ENCODE peak calls at places on chromosomes 2 and 18, in eight cellular contexts. U, P, Y, W, D, I, E and Q are unnamed samples.
A peak's percentile ranks its signal among the peaks of the same experiment; 100 is the strongest.

GRCh38 chr2:225025917-225026571 is 16.2 kb downstream of the DOCK10 start:
- DNase-seq in U (no peak), P (no peak), Y (no peak), W (no peak), D (no peak), I (peak; percentile 87), E (peak; percentile 61), Q (no peak)

GRCh38 chr2:226798422-226799210 is 1.0 kb downstream of the IRS1 start:
- DNase-seq in U (no peak), P (peak; percentile 67), Y (no peak), W (peak; percentile 72), D (peak; percentile 83), I (peak; percentile 45), E (peak; percentile 62), Q (peak; percentile 72)

GRCh38 chr18:48914581-48915251 is 36.0 kb downstream of the SMAD7 start:
- DNase-seq in U (peak; percentile 33), P (no peak), Y (peak; percentile 67), W (no peak), D (no peak), I (no peak), E (no peak), Q (no peak)

GRCh38 chr2:110802213-110802932 is 70.0 kb downstream of the ACOXL start:
- DNase-seq in U (no peak), P (no peak), Y (no peak), W (no peak), D (no peak), I (no peak), E (no peak), Q (no peak)

GRCh38 chr2:38268691-38269309 is 108.3 kb downstream of the ATL2 start:
- DNase-seq in U (no peak), P (no peak), Y (no peak), W (no peak), D (no peak), I (peak; percentile 35), E (no peak), Q (no peak)

GRCh38 chr2:179140546-179140945 is 90.6 kb upstream of the CCDC141 start:
- DNase-seq in U (no peak), P (no peak), Y (no peak), W (no peak), D (no peak), I (no peak), E (no peak), Q (no peak)

GRCh38 chr18:57859314-57859713 is 56.2 kb upstream of the ATP8B1 start:
- DNase-seq in U (no peak), P (no peak), Y (no peak), W (no peak), D (no peak), I (no peak), E (no peak), Q (no peak)

GRCh38 chr2:240434728-240435456 is 571 bp upstream of the GPC1 start:
- DNase-seq in U (peak; percentile 85), P (peak; percentile 97), Y (peak; percentile 95), W (peak; percentile 92), D (peak; percentile 93), I (peak; percentile 88), E (peak; percentile 91), Q (peak; percentile 90)

GRCh38 chr18:23223641-23224040 is 88.4 kb downstream of the CABLES1 start:
- DNase-seq in U (no peak), P (no peak), Y (no peak), W (no peak), D (no peak), I (no peak), E (no peak), Q (no peak)

GRCh38 chr2:190415794-190416729 is 7.9 kb downstream of the MFSD6 start:
- DNase-seq in U (no peak), P (no peak), Y (no peak), W (no peak), D (no peak), I (no peak), E (no peak), Q (no peak)
- TF ChIP-seq CTCF in U (no peak), P (no peak), Y (no peak), W (no peak), D (no peak), I (no peak), E (no peak), Q (no peak)

GRCh38 chr2:61763605-61764034 is 90.2 kb downstream of the FAM161A start:
- DNase-seq in U (no peak), P (peak; percentile 83), Y (no peak), W (no peak), D (peak; percentile 89), I (peak; percentile 84), E (peak; percentile 84), Q (no peak)
- TF ChIP-seq CTCF in U (peak; percentile 41), P (no peak), Y (peak; percentile 66), W (no peak), D (no peak), I (peak; percentile 34), E (peak; percentile 10), Q (no peak)

GRCh38 chr2:127200962-127201361 is 19.1 kb downstream of the CYP27C1 start:
- DNase-seq in U (no peak), P (no peak), Y (no peak), W (no peak), D (no peak), I (no peak), E (no peak), Q (no peak)

GRCh38 chr2:127199223-127199622 is 20.9 kb downstream of the CYP27C1 start:
- DNase-seq in U (no peak), P (no peak), Y (no peak), W (no peak), D (no peak), I (no peak), E (peak; percentile 30), Q (no peak)

GRCh38 chr2:127205211-127206140 is 14.6 kb downstream of the CYP27C1 start:
- DNase-seq in U (no peak), P (no peak), Y (no peak), W (no peak), D (no peak), I (no peak), E (no peak), Q (no peak)

GRCh38 chr2:127197475-127198385 is 22.4 kb downstream of the CYP27C1 start:
- DNase-seq in U (peak; percentile 37), P (peak; percentile 59), Y (no peak), W (peak; percentile 57), D (peak; percentile 91), I (peak; percentile 47), E (peak; percentile 71), Q (peak; percentile 70)

GRCh38 chr2:127201452-127201851 is 18.6 kb downstream of the CYP27C1 start:
- DNase-seq in U (no peak), P (no peak), Y (no peak), W (no peak), D (no peak), I (no peak), E (no peak), Q (no peak)
- TF ChIP-seq CTCF in U (no peak), P (no peak), Y (no peak), W (no peak), D (no peak), I (no peak), E (no peak), Q (no peak)

GRCh38 chr2:65638438-65638837 is 206.0 kb upstream of the SPRED2 start:
- DNase-seq in U (no peak), P (no peak), Y (no peak), W (no peak), D (no peak), I (no peak), E (no peak), Q (no peak)
- TF ChIP-seq CTCF in U (peak; percentile 39), P (no peak), Y (peak; percentile 33), W (no peak), D (no peak), I (no peak), E (no peak), Q (no peak)

GRCh38 chr18:69588301-69588700 is 187.6 kb downstream of the DOK6 start:
- DNase-seq in U (no peak), P (no peak), Y (no peak), W (no peak), D (no peak), I (no peak), E (no peak), Q (no peak)
- TF ChIP-seq CTCF in U (no peak), P (no peak), Y (no peak), W (no peak), D (no peak), I (no peak), E (no peak), Q (no peak)

DNA sequence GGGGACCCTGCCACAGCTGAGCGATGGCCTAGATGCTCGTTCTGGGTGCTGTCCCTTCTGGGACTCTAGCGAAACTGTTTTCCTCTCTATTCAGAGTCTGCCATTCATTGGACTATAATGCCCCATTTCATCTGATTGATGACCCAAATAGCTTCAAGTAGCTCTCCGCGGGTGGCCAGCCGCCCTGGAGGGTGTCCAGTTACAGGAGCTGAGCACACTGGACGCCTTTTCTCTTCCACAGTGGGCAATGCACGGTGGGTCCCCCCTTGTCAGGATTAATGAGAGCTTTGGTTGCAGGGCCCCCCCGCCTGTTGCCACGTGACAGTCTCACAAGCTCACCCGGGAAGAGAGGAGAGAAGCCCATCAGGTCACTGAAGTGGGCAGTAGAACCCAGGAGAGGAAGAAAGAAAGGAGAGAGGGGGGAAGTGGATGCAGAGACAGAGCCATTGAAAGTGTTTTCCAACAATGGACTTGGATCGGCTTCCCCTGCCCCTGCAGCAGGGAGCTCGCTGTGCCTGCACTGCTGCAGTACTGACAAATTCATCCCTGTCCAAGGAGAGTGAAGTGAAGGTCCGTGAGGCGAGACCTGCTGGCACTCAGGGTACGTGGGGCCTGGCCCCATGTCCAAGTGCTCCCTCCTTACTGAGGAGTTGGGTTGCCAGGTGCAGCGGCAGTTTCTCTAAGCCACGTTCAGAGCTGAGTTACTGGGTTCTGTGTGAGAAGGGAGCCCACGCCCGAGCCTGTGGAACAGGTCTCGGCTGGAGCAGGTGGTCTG is 44.8 kb downstream of the DIPK1C start:
- DNase-seq in U (no peak), P (no peak), Y (no peak), W (no peak), D (no peak), I (no peak), E (no peak), Q (no peak)
- TF ChIP-seq CTCF in U (no peak), P (no peak), Y (no peak), W (no peak), D (no peak), I (no peak), E (no peak), Q (no peak)

DNA sequence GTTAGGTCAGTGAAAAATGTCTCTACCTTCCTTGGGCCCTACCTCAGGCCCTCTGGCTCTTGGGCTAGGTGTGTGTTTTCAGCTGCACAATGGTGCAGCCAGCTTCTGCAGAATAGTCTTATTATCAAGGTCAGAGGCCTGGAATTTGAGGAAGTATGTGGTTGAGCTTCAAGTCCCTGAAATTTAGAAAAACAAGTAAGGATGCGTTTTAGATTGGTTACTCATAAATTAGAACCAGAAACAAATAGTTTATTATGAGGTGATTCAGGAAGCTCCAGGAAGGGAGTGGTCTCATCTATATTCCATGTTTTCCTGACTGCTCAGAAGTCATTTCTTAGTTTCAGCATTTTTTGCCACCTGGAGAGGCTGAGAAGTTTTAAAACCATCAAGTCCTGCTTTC is 204.2 kb upstream of the CELF4 start:
- DNase-seq in U (no peak), P (no peak), Y (no peak), W (no peak), D (no peak), I (no peak), E (no peak), Q (no peak)
- TF ChIP-seq CTCF in U (no peak), P (no peak), Y (no peak), W (no peak), D (no peak), I (no peak), E (no peak), Q (no peak)